ENCODE peak calls at places on chromosomes 6 and 20, in six cellular contexts. One of them, this sample, is unnamed.

GRCh38 chr6:43269273-43270007 is 26.2 kb downstream of the TTBK1 start:
- DNase-seq in MV-4-11: no peak
- DNase-seq in naive B cell: peak; percentile 44
- DNase-seq in GM13976: peak; percentile 62
- DNase-seq in CD4-positive, alpha-beta memory T cell: peak; percentile 53
- DNase-seq in astrocyte of the cerebellum: no peak
- DNase-seq in this sample: no peak

GRCh38 chr6:89853068-89853467 is 23.4 kb downstream of the CASP8AP2 start:
- DNase-seq in MV-4-11: no peak
- DNase-seq in naive B cell: no peak
- DNase-seq in GM13976: no peak
- DNase-seq in CD4-positive, alpha-beta memory T cell: no peak
- DNase-seq in astrocyte of the cerebellum: peak; percentile 45
- DNase-seq in this sample: peak; percentile 77

GRCh38 chr20:21719592-21720214 is 14.2 kb downstream of the PAX1 start:
- DNase-seq in MV-4-11: peak; percentile 45
- DNase-seq in naive B cell: peak; percentile 5
- DNase-seq in GM13976: peak; percentile 57
- DNase-seq in CD4-positive, alpha-beta memory T cell: no peak
- DNase-seq in astrocyte of the cerebellum: peak; percentile 44
- DNase-seq in this sample: peak; percentile 23

GRCh38 chr6:7166410-7167293 is 58.9 kb downstream of the RREB1 start:
- DNase-seq in MV-4-11: peak; percentile 77
- DNase-seq in naive B cell: no peak
- DNase-seq in GM13976: no peak
- DNase-seq in CD4-positive, alpha-beta memory T cell: no peak
- DNase-seq in astrocyte of the cerebellum: no peak
- DNase-seq in this sample: no peak

GRCh38 chr20:46139908-46140482 is 21.9 kb downstream of the CD40 start:
- DNase-seq in MV-4-11: no peak
- DNase-seq in naive B cell: no peak
- DNase-seq in GM13976: no peak
- DNase-seq in CD4-positive, alpha-beta memory T cell: no peak
- DNase-seq in astrocyte of the cerebellum: no peak
- DNase-seq in this sample: no peak

GRCh38 chr20:37498066-37498702 is 22.9 kb upstream of the NNAT start:
- DNase-seq in MV-4-11: no peak
- DNase-seq in naive B cell: no peak
- DNase-seq in GM13976: no peak
- DNase-seq in CD4-positive, alpha-beta memory T cell: no peak
- DNase-seq in astrocyte of the cerebellum: no peak
- DNase-seq in this sample: peak; percentile 43

GRCh38 chr6:36735110-36735971 is 37.7 kb downstream of the RAB44 start:
- DNase-seq in MV-4-11: peak; percentile 79
- DNase-seq in naive B cell: peak; percentile 57
- DNase-seq in GM13976: peak; percentile 63
- DNase-seq in CD4-positive, alpha-beta memory T cell: no peak
- DNase-seq in astrocyte of the cerebellum: peak; percentile 38
- DNase-seq in this sample: peak; percentile 92

GRCh38 chr6:20386218-20386617 is 15.5 kb upstream of the E2F3 start:
- DNase-seq in MV-4-11: no peak
- DNase-seq in naive B cell: no peak
- DNase-seq in GM13976: no peak
- DNase-seq in CD4-positive, alpha-beta memory T cell: no peak
- DNase-seq in astrocyte of the cerebellum: no peak
- DNase-seq in this sample: no peak

GRCh38 chr6:2412731-2413130 is 167.3 kb upstream of the GMDS start:
- DNase-seq in MV-4-11: no peak
- DNase-seq in naive B cell: no peak
- DNase-seq in GM13976: no peak
- DNase-seq in CD4-positive, alpha-beta memory T cell: no peak
- DNase-seq in astrocyte of the cerebellum: peak; percentile 31
- DNase-seq in this sample: peak; percentile 80

GRCh38 chr20:47749367-47749766 is 35.9 kb downstream of the SULF2 start:
- DNase-seq in MV-4-11: no peak
- DNase-seq in naive B cell: no peak
- DNase-seq in GM13976: no peak
- DNase-seq in CD4-positive, alpha-beta memory T cell: no peak
- DNase-seq in astrocyte of the cerebellum: peak; percentile 36
- DNase-seq in this sample: no peak

GRCh38 chr6:113968472-113968871 is 2.5 kb downstream of the HDAC2 start:
- DNase-seq in MV-4-11: no peak
- DNase-seq in naive B cell: no peak
- DNase-seq in GM13976: no peak
- DNase-seq in CD4-positive, alpha-beta memory T cell: no peak
- DNase-seq in astrocyte of the cerebellum: no peak
- DNase-seq in this sample: no peak

GRCh38 chr20:35541118-35541782 is 628 bp upstream of the ERGIC3 start:
- DNase-seq in MV-4-11: no peak
- DNase-seq in naive B cell: no peak
- DNase-seq in GM13976: no peak
- DNase-seq in CD4-positive, alpha-beta memory T cell: no peak
- DNase-seq in astrocyte of the cerebellum: no peak
- DNase-seq in this sample: no peak

GRCh38 chr6:62285612-62286469 is at the start of gene KHDRBS2:
- DNase-seq in MV-4-11: peak; percentile 60
- DNase-seq in naive B cell: peak; percentile 92
- DNase-seq in GM13976: peak; percentile 85
- DNase-seq in CD4-positive, alpha-beta memory T cell: no peak
- DNase-seq in astrocyte of the cerebellum: no peak
- DNase-seq in this sample: no peak

GRCh38 chr6:56668158-56668557 is 25.5 kb upstream of the DST start:
- DNase-seq in MV-4-11: no peak
- DNase-seq in naive B cell: no peak
- DNase-seq in GM13976: no peak
- DNase-seq in CD4-positive, alpha-beta memory T cell: no peak
- DNase-seq in astrocyte of the cerebellum: no peak
- DNase-seq in this sample: no peak

GRCh38 chr20:17651761-17652388 is 30.2 kb downstream of the RRBP1 start:
- DNase-seq in MV-4-11: no peak
- DNase-seq in naive B cell: no peak
- DNase-seq in GM13976: peak; percentile 38
- DNase-seq in CD4-positive, alpha-beta memory T cell: no peak
- DNase-seq in astrocyte of the cerebellum: no peak
- DNase-seq in this sample: peak; percentile 41

GRCh38 chr6:4581468-4582420 is 194.5 kb upstream of the CDYL start:
- DNase-seq in MV-4-11: no peak
- DNase-seq in naive B cell: no peak
- DNase-seq in GM13976: no peak
- DNase-seq in CD4-positive, alpha-beta memory T cell: no peak
- DNase-seq in astrocyte of the cerebellum: peak; percentile 91
- DNase-seq in this sample: peak; percentile 98

GRCh38 chr20:7765221-7765620 is 175.0 kb downstream of the HAO1 start:
- DNase-seq in MV-4-11: peak; percentile 51
- DNase-seq in naive B cell: no peak
- DNase-seq in GM13976: no peak
- DNase-seq in CD4-positive, alpha-beta memory T cell: no peak
- DNase-seq in astrocyte of the cerebellum: no peak
- DNase-seq in this sample: no peak

GRCh38 chr6:22468566-22468965 is 100.8 kb upstream of the HDGFL1 start:
- DNase-seq in MV-4-11: peak; percentile 3
- DNase-seq in naive B cell: no peak
- DNase-seq in GM13976: no peak
- DNase-seq in CD4-positive, alpha-beta memory T cell: no peak
- DNase-seq in astrocyte of the cerebellum: no peak
- DNase-seq in this sample: peak; percentile 33

GRCh38 chr20:36197271-36197670 is 39.0 kb upstream of the AAR2 start:
- DNase-seq in MV-4-11: no peak
- DNase-seq in naive B cell: no peak
- DNase-seq in GM13976: no peak
- DNase-seq in CD4-positive, alpha-beta memory T cell: no peak
- DNase-seq in astrocyte of the cerebellum: no peak
- DNase-seq in this sample: no peak

GRCh38 chr6:160034346-160034930 is 65.6 kb downstream of the IGF2R start:
- DNase-seq in MV-4-11: no peak
- DNase-seq in naive B cell: no peak
- DNase-seq in GM13976: no peak
- DNase-seq in CD4-positive, alpha-beta memory T cell: no peak
- DNase-seq in astrocyte of the cerebellum: no peak
- DNase-seq in this sample: peak; percentile 12

GRCh38 chr6:338815-339262 is 46.6 kb downstream of the DUSP22 start:
- DNase-seq in MV-4-11: no peak
- DNase-seq in naive B cell: no peak
- DNase-seq in GM13976: no peak
- DNase-seq in CD4-positive, alpha-beta memory T cell: no peak
- DNase-seq in astrocyte of the cerebellum: no peak
- DNase-seq in this sample: no peak